ENCODE peak calls at places on chromosomes 2 and 18, in nine cellular contexts. E is H9, M is kidney epithelial cell, B is endothelial cell, P is OCI-LY7, U is WTC11, Z is sigmoid colon, Y is HFFc6, R is RWPE1. L is an unnamed sample.

GRCh38 chr2:23549821-23550535 is 165.0 kb downstream of the KLHL29 start:
- DNase-seq in P (no peak), Z (no peak), E (no peak), Y (no peak), B (no peak), R (no peak), U (no peak), M (no peak), L (no peak)

GRCh38 chr2:119195887-119196286 is 27.7 kb upstream of the STEAP3 start:
- DNase-seq in B (no peak), E (no peak), Y (no peak), Z (no peak), M (no peak), U (no peak), R (no peak), P (no peak), L (no peak)

GRCh38 chr2:146461068-146461467 is 1383.8 kb upstream of the ACVR2A start:
- DNase-seq in B (no peak), Y (no peak), Z (no peak), E (no peak), M (no peak), P (no peak), U (no peak), R (no peak), L (no peak)

GRCh38 chr2:27042159-27042661 is 9.3 kb upstream of the AGBL5 start:
- DNase-seq in E (no peak), P (peak), B (no peak), M (no peak), Y (no peak), R (no peak), U (no peak), Z (no peak), L (no peak)

GRCh38 chr2:151347294-151347693 is 10.1 kb upstream of the TNFAIP6 start:
- DNase-seq in E (no peak), Z (no peak), M (no peak), B (no peak), R (no peak), U (no peak), Y (no peak), P (no peak), L (no peak)

GRCh38 chr2:143823286-143823685 is 694.1 kb downstream of the ARHGAP15 start:
- DNase-seq in Y (no peak), U (no peak), E (no peak), M (no peak), Z (no peak), R (no peak), B (no peak), P (no peak), L (no peak)

GRCh38 chr2:69629921-69630608 is 13.5 kb downstream of the AAK1 start:
- DNase-seq in M (no peak), Z (no peak), U (no peak), B (no peak), Y (no peak), R (no peak), E (no peak), P (no peak), L (no peak)

GRCh38 chr2:127465258-127465657 is 47.0 kb downstream of the PROC start:
- DNase-seq in U (no peak), M (no peak), R (no peak), Y (no peak), P (no peak), Z (no peak), B (no peak), E (no peak), L (peak)

GRCh38 chr18:32847719-32848118 is 74.9 kb upstream of the KLHL14 start:
- DNase-seq in E (peak), R (no peak), U (peak), Z (no peak), M (no peak), Y (no peak), P (no peak), B (no peak), L (no peak)

GRCh38 chr2:168592181-168592831 is 136.2 kb downstream of the CERS6 start:
- DNase-seq in E (no peak), Z (no peak), P (no peak), Y (no peak), R (no peak), M (no peak), B (no peak), U (no peak), L (no peak)

GRCh38 chr2:160484859-160485520 is 8.6 kb downstream of the RBMS1 start:
- DNase-seq in P (no peak), U (no peak), B (no peak), E (no peak), M (no peak), Y (no peak), R (no peak), Z (no peak), L (peak)

GRCh38 chr2:199457147-199458016 is at the start of gene SATB2:
- DNase-seq in Z (peak), E (peak), B (peak), R (peak), M (no peak), P (peak), U (peak), Y (peak), L (peak)

GRCh38 chr18:47899107-47899840 is 31.2 kb downstream of the SMAD2 start:
- DNase-seq in B (no peak), E (no peak), Z (no peak), P (no peak), Y (no peak), U (no peak), M (no peak), R (no peak), L (no peak)

GRCh38 chr18:35861367-35862114 is 110.9 kb upstream of the RMP24 start:
- DNase-seq in Z (no peak), Y (peak), E (no peak), B (no peak), U (no peak), R (no peak), M (peak), P (no peak), L (peak)

GRCh38 chr2:54212456-54212855 is 43.6 kb downstream of the TSPYL6 start:
- DNase-seq in B (no peak), E (no peak), Y (peak), P (no peak), R (peak), M (peak), U (no peak), Z (no peak), L (no peak)

GRCh38 chr2:191946471-191947182 is 99.7 kb upstream of the CAVIN2 start:
- DNase-seq in M (no peak), P (no peak), R (no peak), E (no peak), B (no peak), U (no peak), Z (no peak), Y (no peak), L (no peak)

GRCh38 chr2:96198937-96199336 is 9.7 kb downstream of the STARD7 start:
- DNase-seq in Z (no peak), P (no peak), M (no peak), Y (no peak), U (no peak), B (no peak), E (no peak), R (no peak), L (no peak)

GRCh38 chr2:168490916-168491605 is 35.0 kb downstream of the CERS6 start:
- DNase-seq in E (no peak), B (no peak), P (no peak), M (no peak), R (no peak), Z (no peak), Y (no peak), U (no peak), L (peak)

GRCh38 chr2:108944601-108945241 is 44.3 kb downstream of the EDAR start:
- DNase-seq in B (no peak), P (no peak), M (no peak), R (no peak), U (peak), Z (no peak), E (peak), Y (no peak), L (no peak)

GRCh38 chr2:9802576-9802993 is 40.7 kb upstream of the TAF1B start:
- DNase-seq in E (no peak), Y (no peak), U (no peak), R (no peak), P (no peak), M (no peak), B (no peak), Z (peak), L (no peak)

GRCh38 chr2:231716641-231717280 is 8.4 kb downstream of the PTMA start:
- DNase-seq in Z (peak), R (no peak), E (no peak), B (no peak), M (no peak), U (no peak), P (peak), Y (peak), L (no peak)

GRCh38 chr2:218896501-218897393 is 16.1 kb downstream of the WNT10A start:
- DNase-seq in M (peak), P (peak), Y (no peak), E (peak), Z (no peak), U (no peak), R (peak), B (no peak), L (peak)
- TF ChIP-seq CTCF in M (peak), P (no peak), Y (no peak), E (no peak), Z (no peak), U (no peak), R (no peak), B (no peak), L (no peak)

GRCh38 chr2:75241696-75242095 is 42.4 kb upstream of the TACR1 start:
- DNase-seq in B (no peak), P (peak), Z (no peak), U (no peak), E (no peak), M (no peak), Y (peak), R (peak), L (no peak)
- TF ChIP-seq CTCF in B (no peak), P (peak), Z (no peak), U (no peak), E (peak), M (peak), Y (peak), R (peak), L (no peak)

GRCh38 chr2:64653174-64654062 is at the start of gene SERTAD2:
- DNase-seq in Z (peak), Y (peak), R (peak), M (no peak), P (peak), U (peak), B (peak), E (peak), L (peak)
- TF ChIP-seq CTCF in Z (no peak), Y (peak), R (no peak), M (no peak), P (peak), U (no peak), B (no peak), E (no peak), L (no peak)

GRCh38 chr18:59272971-59273935 is at the start of gene RAX:
- DNase-seq in P (no peak), M (no peak), U (peak), Y (no peak), E (peak), B (peak), R (peak), Z (no peak), L (peak)
- TF ChIP-seq CTCF in P (no peak), M (peak), U (no peak), Y (peak), E (peak), B (no peak), R (no peak), Z (no peak), L (no peak)

GRCh38 chr18:10437837-10438236 is 16.6 kb upstream of the APCDD1 start:
- DNase-seq in Y (no peak), U (no peak), P (no peak), B (no peak), Z (no peak), R (no peak), E (no peak), M (no peak), L (peak)
- TF ChIP-seq CTCF in Y (peak), U (no peak), P (no peak), B (no peak), Z (no peak), R (no peak), E (peak), M (no peak), L (peak)

GRCh38 chr18:59609654-59610053 is 87.6 kb downstream of the CCBE1 start:
- DNase-seq in U (no peak), P (no peak), Z (no peak), B (no peak), R (no peak), Y (no peak), E (no peak), M (no peak), L (no peak)

GRCh38 chr18:59606193-59607175 is 90.7 kb downstream of the CCBE1 start:
- DNase-seq in U (no peak), Z (no peak), E (no peak), R (no peak), P (no peak), M (peak), B (no peak), Y (peak), L (no peak)

GRCh38 chr18:59607471-59607870 is 89.8 kb downstream of the CCBE1 start:
- DNase-seq in Y (no peak), Z (no peak), E (no peak), M (no peak), P (no peak), R (no peak), B (no peak), U (no peak), L (no peak)

GRCh38 chr18:59605633-59606192 is 91.5 kb downstream of the CCBE1 start:
- DNase-seq in R (no peak), B (no peak), P (no peak), U (no peak), E (no peak), M (peak), Z (no peak), Y (peak), L (no peak)

GRCh38 chr18:59604877-59605276 is 92.3 kb downstream of the CCBE1 start:
- DNase-seq in U (no peak), P (no peak), R (peak), M (no peak), E (no peak), Y (peak), B (no peak), Z (no peak), L (no peak)
- TF ChIP-seq CTCF in U (no peak), P (no peak), R (no peak), M (no peak), E (no peak), Y (no peak), B (no peak), Z (no peak), L (no peak)

GRCh38 chr18:7603259-7604000 is 36.3 kb downstream of the PTPRM start:
- DNase-seq in Y (no peak), B (no peak), E (no peak), P (no peak), R (no peak), U (no peak), Z (no peak), M (no peak), L (no peak)

GRCh38 chr18:7601936-7602335 is 34.8 kb downstream of the PTPRM start:
- DNase-seq in U (no peak), E (no peak), Y (no peak), P (no peak), B (no peak), R (no peak), M (no peak), Z (no peak), L (no peak)

GRCh38 chr18:7600528-7601248 is 33.6 kb downstream of the PTPRM start:
- DNase-seq in U (no peak), E (no peak), B (no peak), Z (no peak), Y (no peak), R (no peak), P (no peak), M (no peak), L (no peak)

GRCh38 chr18:7600036-7600435 is 32.9 kb downstream of the PTPRM start:
- DNase-seq in R (no peak), E (no peak), U (no peak), B (no peak), M (no peak), Y (no peak), P (no peak), Z (no peak), L (no peak)

DNA sequence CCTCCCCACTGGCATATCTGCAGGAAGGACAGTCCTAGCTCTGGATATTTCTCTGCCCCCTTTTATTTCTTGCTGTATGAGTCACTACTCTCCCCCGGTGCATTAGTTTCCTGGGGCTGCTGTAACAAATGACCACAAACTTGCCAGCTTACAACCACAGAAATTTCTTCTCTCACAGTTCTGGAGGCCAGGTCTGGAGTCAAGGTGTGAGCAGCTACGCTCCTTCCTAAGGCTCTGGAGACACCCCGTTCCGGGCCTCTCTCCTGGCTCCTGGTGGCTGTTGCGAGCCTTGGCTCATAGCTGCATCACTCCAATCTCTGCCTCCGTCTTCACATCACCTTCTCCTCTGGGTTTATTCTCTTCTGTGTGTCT is 34.1 kb downstream of the PTPRM start:
- DNase-seq in E (no peak), R (no peak), Z (no peak), U (peak), B (no peak), M (peak), Y (peak), P (no peak), L (no peak)
- TF ChIP-seq CTCF in E (peak), R (no peak), Z (no peak), U (no peak), B (no peak), M (peak), Y (no peak), P (no peak), L (no peak)

L was measured in activated CD8-positive, alpha-beta T cell treated with anti-CD3 and anti-CD28 coated beads for 36 hours.